ENCODE peak calls at places on chromosome 5, in eight cellular contexts. U, D, S, C, E, W, P and R are unnamed samples.

GRCh38 chr5:75337366-75338021 is 474 bp downstream of the HMGCR start:
- DNase-seq in U (peak; percentile 50), E (peak; percentile 35), C (no peak), S (peak; percentile 4), W (peak; percentile 40), P (no peak), D (no peak), R (peak; percentile 48)

GRCh38 chr5:171363846-171364245 is 23.8 kb upstream of the NPM1 start:
- DNase-seq in S (no peak), P (no peak), U (no peak), W (no peak), E (no peak), D (no peak), C (no peak), R (no peak)

GRCh38 chr5:170306381-170306790 is 8.8 kb upstream of the LCP2 start:
- DNase-seq in S (peak; percentile 81), E (peak; percentile 5), W (no peak), C (peak; percentile 0), U (peak; percentile 10), P (no peak), D (no peak), R (peak; percentile 9)

GRCh38 chr5:88778736-88779135 is 104.2 kb downstream of the MEF2C start:
- DNase-seq in E (no peak), D (no peak), W (no peak), P (no peak), S (no peak), C (no peak), U (no peak), R (no peak)

GRCh38 chr5:56986631-56986957 is 34.7 kb upstream of the MIER3 start:
- DNase-seq in D (no peak), S (no peak), E (peak; percentile 77), U (peak; percentile 47), C (no peak), W (no peak), P (no peak), R (no peak)

GRCh38 chr5:113546711-113547159 is 33.2 kb downstream of the YTHDC2 start:
- DNase-seq in E (peak; percentile 48), S (peak; percentile 71), D (no peak), P (no peak), U (peak; percentile 72), W (no peak), C (peak; percentile 79), R (no peak)

GRCh38 chr5:14928661-14929060 is 57.1 kb upstream of the ANKH start:
- DNase-seq in S (peak; percentile 33), D (no peak), P (no peak), W (no peak), E (peak; percentile 62), C (peak; percentile 63), U (peak; percentile 58), R (no peak)

GRCh38 chr5:435961-436640 is 6.9 kb upstream of the EXOC3 start:
- DNase-seq in W (no peak), P (peak; percentile 72), S (peak; percentile 39), C (peak; percentile 30), E (peak; percentile 64), U (peak; percentile 52), D (peak; percentile 62), R (no peak)

GRCh38 chr5:125083932-125084331 is 337.5 kb upstream of the ZNF608 start:
- DNase-seq in P (no peak), C (peak; percentile 93), D (no peak), S (peak; percentile 93), U (peak; percentile 78), E (peak; percentile 90), W (no peak), R (no peak)

GRCh38 chr5:108193021-108193795 is 188.7 kb downstream of the FBXL17 start:
- DNase-seq in C (peak; percentile 75), W (no peak), P (no peak), E (peak; percentile 61), S (peak; percentile 84), U (peak; percentile 59), D (no peak), R (no peak)